ENCODE peak calls at places on chromosomes 3 and 15, in four cellular contexts. P is endothelial cell, H is lower lobe of right lung, V is omental fat pad. R is an unnamed sample.
A peak's percentile ranks its signal among the peaks of the same experiment; 100 is the strongest.

GRCh38 chr15:88083828-88084760 is 172.4 kb downstream of the NTRK3 start:
- DNase-seq in P (no peak), H (no peak), V (no peak), R (no peak)

GRCh38 chr3:170222647-170223541 is 670 bp downstream of the PRKCI start:
- DNase-seq in H (peak; percentile 72), P (no peak), V (no peak), R (no peak)

GRCh38 chr3:21226086-21226485 is 524.9 kb downstream of the ZNF385D start:
- DNase-seq in H (no peak), P (no peak), V (no peak), R (no peak)

GRCh38 chr15:60379466-60380274 is 18.1 kb downstream of the ANXA2 start:
- DNase-seq in V (no peak), H (no peak), P (no peak), R (no peak)

GRCh38 chr3:10319251-10319650 is 1.7 kb downstream of the SEC13 start:
- DNase-seq in H (no peak), P (no peak), V (peak; percentile 12), R (no peak)

GRCh38 chr3:173912126-173912525 is 514.6 kb downstream of the NLGN1 start:
- DNase-seq in P (no peak), V (no peak), H (no peak), R (no peak)

GRCh38 chr15:86624261-86625036 is 544.8 kb downstream of the AGBL1 start:
- DNase-seq in P (peak; percentile 71), H (peak; percentile 45), V (no peak), R (no peak)

GRCh38 chr3:46705751-46706572 is 4.8 kb downstream of the TMIE start:
- DNase-seq in P (no peak), V (no peak), H (peak; percentile 41), R (no peak)

GRCh38 chr15:39493393-39494067 is 87.3 kb upstream of the THBS1 start:
- DNase-seq in H (no peak), P (no peak), V (no peak), R (no peak)

GRCh38 chr15:43880406-43881184 is 53.8 kb downstream of the WDR76 start:
- DNase-seq in H (no peak), V (no peak), P (no peak), R (no peak)

GRCh38 chr3:33047842-33048834 is 48.8 kb downstream of the GLB1 start:
- DNase-seq in P (no peak), V (no peak), H (no peak), R (no peak)

GRCh38 chr3:173045770-173046382 is 95.2 kb downstream of the SPATA16 start:
- DNase-seq in P (no peak), H (no peak), V (no peak), R (no peak)

GRCh38 chr3:14266361-14266760 is 87.7 kb downstream of the LSM3 start:
- DNase-seq in V (peak; percentile 40), H (no peak), P (no peak), R (no peak)

GRCh38 chr15:77002954-77003912 is 8.3 kb downstream of the PSTPIP1 start:
- DNase-seq in V (no peak), P (no peak), H (peak; percentile 86), R (no peak)

GRCh38 chr3:171058873-171059603 is 32.5 kb upstream of the SLC2A2 start:
- DNase-seq in H (no peak), P (no peak), V (no peak), R (no peak)

GRCh38 chr3:134675726-134676252 is 25.0 kb upstream of the KY start:
- DNase-seq in P (no peak), V (no peak), H (no peak), R (no peak)

GRCh38 chr3:184149123-184149522 is 6.1 kb upstream of the DVL3 start:
- DNase-seq in V (no peak), H (no peak), P (no peak), R (no peak)

GRCh38 chr3:25589783-25590258 is 74.9 kb downstream of the TOP2B start:
- DNase-seq in P (no peak), V (no peak), H (no peak), R (no peak)

GRCh38 chr3:115551091-115551490 is 72.2 kb upstream of the GAP43 start:
- DNase-seq in V (no peak), P (no peak), H (no peak), R (no peak)

GRCh38 chr15:53588773-53589172 is 170.7 kb downstream of the WDR72 start:
- DNase-seq in H (no peak), P (no peak), V (no peak), R (no peak)

GRCh38 chr15:97082835-97083234 is 752.3 kb downstream of the NR2F2 start:
- DNase-seq in V (no peak), H (no peak), P (no peak), R (no peak)

GRCh38 chr3:179743913-179744312 is 91.1 kb downstream of the USP13 start:
- DNase-seq in H (no peak), V (no peak), P (no peak), R (no peak)

GRCh38 chr15:101536875-101537405 is 47.4 kb upstream of the PCSK6 start:
- DNase-seq in V (no peak), P (no peak), H (no peak), R (peak; percentile 81)

GRCh38 chr15:66780172-66780972 is 78.3 kb downstream of the SMAD6 start:
- DNase-seq in P (no peak), V (no peak), H (no peak), R (no peak)

GRCh38 chr3:32371466-32372212 is 20.0 kb upstream of the CMTM7 start:
- DNase-seq in H (no peak), V (no peak), P (no peak), R (no peak)

GRCh38 chr3:72340476-72341379 is 507.5 kb downstream of the SHQ1 start:
- DNase-seq in P (no peak), H (no peak), V (no peak), R (no peak)

DNA sequence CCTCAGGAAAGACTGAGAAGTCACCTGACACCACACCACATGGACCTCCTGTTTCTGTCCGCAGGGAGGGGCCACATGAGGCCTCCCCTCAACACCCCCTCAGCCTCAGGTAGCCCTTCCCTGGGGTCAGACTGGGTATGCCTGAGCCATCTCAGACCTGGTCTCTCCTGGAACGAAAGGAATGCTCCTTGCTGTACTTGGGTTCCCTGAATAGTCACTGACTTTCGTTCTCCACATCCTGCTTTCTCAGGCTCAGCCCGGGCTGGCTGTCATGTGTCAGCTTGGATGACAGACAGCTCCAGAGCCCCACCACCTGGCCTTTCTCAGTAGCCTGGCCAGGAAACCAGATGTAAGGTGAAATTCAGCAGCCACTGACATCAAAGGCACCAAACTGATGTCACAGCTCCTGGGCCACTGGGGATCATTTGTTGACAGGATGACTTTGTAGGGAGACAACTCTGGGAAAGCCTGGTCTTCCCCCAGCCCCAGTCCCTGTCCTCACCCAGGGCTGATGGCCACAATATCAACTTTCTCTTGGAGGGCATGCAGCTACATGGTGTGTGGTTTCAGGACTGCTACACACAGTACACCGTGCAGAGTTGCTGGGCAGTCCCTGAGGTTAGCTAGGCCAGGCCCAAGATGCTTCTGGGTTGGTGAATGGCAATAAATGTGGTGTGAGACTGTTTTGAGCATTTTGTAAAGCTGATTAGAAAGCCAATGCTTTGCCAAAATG is 141.4 kb upstream of the MRPS22 start:
- DNase-seq in V (no peak), H (no peak), P (peak; percentile 52), R (no peak)
- TF ChIP-seq CTCF in V (no peak), H (no peak), P (no peak), R (no peak)

DNA sequence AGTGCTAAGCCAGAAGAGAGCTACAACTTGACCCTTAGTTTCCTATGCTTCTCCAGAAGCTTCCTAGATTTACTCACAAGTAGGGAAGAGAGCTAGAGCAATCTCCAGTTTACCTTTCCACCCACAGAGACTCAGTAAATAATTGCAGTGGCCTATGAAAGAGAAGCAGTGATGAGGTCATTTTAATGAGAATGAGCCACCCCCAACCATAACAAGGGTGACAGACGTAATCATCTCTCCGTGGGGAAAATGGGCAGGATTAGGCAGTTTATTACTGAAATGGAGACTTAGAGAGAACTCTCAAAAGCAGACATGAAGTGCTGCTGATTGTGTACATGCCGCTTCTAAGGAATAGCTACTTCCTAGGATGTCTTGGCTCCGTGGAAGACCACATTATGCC is 160.7 kb downstream of the EDEM1 start:
- DNase-seq in V (no peak), P (no peak), H (no peak), R (no peak)
- TF ChIP-seq CTCF in V (no peak), P (no peak), H (no peak), R (no peak)

GRCh38 chr3:156682491-156682890 is 8.1 kb downstream of the TIPARP start:
- DNase-seq in V (no peak), P (no peak), H (no peak), R (no peak)

GRCh38 chr3:156680243-156680930 is 6.0 kb downstream of the TIPARP start:
- DNase-seq in V (no peak), H (no peak), P (no peak), R (no peak)

GRCh38 chr3:156681003-156681402 is 6.6 kb downstream of the TIPARP start:
- DNase-seq in P (peak; percentile 13), H (no peak), V (no peak), R (no peak)

GRCh38 chr3:156685198-156685597 is 10.8 kb downstream of the TIPARP start:
- DNase-seq in P (no peak), H (no peak), V (no peak), R (no peak)

DNA sequence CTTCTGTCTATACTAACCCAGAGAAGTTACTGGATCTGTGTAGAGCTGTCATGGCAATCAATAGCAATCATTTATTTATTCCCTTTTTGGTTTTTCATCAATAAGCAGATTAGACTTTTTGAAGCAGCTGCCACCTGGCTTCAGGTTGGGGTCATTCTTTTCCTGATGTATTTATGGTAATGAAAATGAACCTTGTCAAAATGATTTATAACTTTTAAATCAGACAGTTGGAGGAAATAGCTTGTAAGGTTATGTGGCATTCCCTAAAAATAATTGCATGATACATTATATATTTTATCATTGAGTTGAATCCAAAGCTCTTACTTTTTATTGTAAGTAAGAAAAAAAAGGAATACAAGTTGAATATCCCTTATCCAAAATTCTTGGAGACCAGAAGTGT is 8.6 kb downstream of the TIPARP start:
- DNase-seq in H (no peak), P (no peak), V (no peak), R (no peak)
- TF ChIP-seq CTCF in H (no peak), P (no peak), V (no peak), R (no peak)

GRCh38 chr15:45022871-45023658 is at the start of gene SORD:
- DNase-seq in H (peak; percentile 97), P (peak; percentile 95), V (peak; percentile 82), R (peak; percentile 96)
- TF ChIP-seq CTCF in H (no peak), P (no peak), V (no peak), R (no peak)

R was measured in osteocyte.